ENCODE peak calls at places on chromosomes 12 and 14, in nine cellular contexts. J, X, Z, Y, U, N, V, I and B are unnamed samples.

GRCh38 chr12:67539946-67540345 is 108.6 kb upstream of the DYRK2 start:
- DNase-seq in J (no peak), X (no peak), Z (no peak), Y (no peak), U (no peak), N (no peak), V (no peak), I (no peak), B (no peak)

GRCh38 chr12:31009976-31010375 is 63.7 kb upstream of the DDX11 start:
- DNase-seq in J (no peak), X (no peak), Z (no peak), Y (no peak), U (no peak), N (peak), V (no peak), I (no peak), B (no peak)

GRCh38 chr14:104066279-104066678 is 19.2 kb upstream of the ASPG start:
- DNase-seq in J (no peak), X (no peak), Z (no peak), Y (no peak), U (no peak), N (no peak), V (no peak), I (no peak), B (no peak)

GRCh38 chr12:116384629-116385485 is 107.4 kb upstream of the MED13L start:
- DNase-seq in J (no peak), X (no peak), Z (no peak), Y (no peak), U (no peak), N (no peak), V (no peak), I (no peak), B (no peak)

GRCh38 chr12:81502912-81503695 is 256.0 kb downstream of the PPFIA2 start:
- DNase-seq in J (no peak), X (no peak), Z (no peak), Y (no peak), U (peak), N (no peak), V (no peak), I (peak), B (no peak)

GRCh38 chr14:59103396-59103795 is 85.1 kb upstream of the DAAM1 start:
- DNase-seq in J (no peak), X (no peak), Z (no peak), Y (no peak), U (no peak), N (no peak), V (no peak), I (no peak), B (no peak)

GRCh38 chr12:94560416-94561221 is 89.7 kb downstream of the TMCC3 start:
- DNase-seq in J (no peak), X (peak), Z (peak), Y (no peak), U (no peak), N (no peak), V (peak), I (no peak), B (no peak)

GRCh38 chr12:108649668-108650067 is 16.0 kb upstream of the SELPLG start:
- DNase-seq in J (no peak), X (no peak), Z (no peak), Y (no peak), U (peak), N (no peak), V (no peak), I (no peak), B (no peak)

GRCh38 chr12:27864521-27864920 is 84.5 kb upstream of the MANSC4 start:
- DNase-seq in J (no peak), X (no peak), Z (no peak), Y (no peak), U (no peak), N (no peak), V (no peak), I (no peak), B (no peak)

GRCh38 chr12:46385439-46385838 is 12.9 kb upstream of the SLC38A2 start:
- DNase-seq in J (no peak), X (no peak), Z (no peak), Y (no peak), U (no peak), N (no peak), V (no peak), I (no peak), B (no peak)

GRCh38 chr12:50032516-50033316 is 7.4 kb upstream of the RACGAP1 start:
- DNase-seq in J (no peak), X (no peak), Z (no peak), Y (no peak), U (no peak), N (no peak), V (no peak), I (no peak), B (no peak)

GRCh38 chr12:46555379-46555778 is 182.8 kb upstream of the SLC38A2 start:
- DNase-seq in J (no peak), X (no peak), Z (no peak), Y (no peak), U (no peak), N (no peak), V (no peak), I (no peak), B (no peak)

GRCh38 chr12:114935658-114936057 is 251.7 kb upstream of the TBX3 start:
- DNase-seq in J (peak), X (no peak), Z (no peak), Y (no peak), U (no peak), N (no peak), V (no peak), I (no peak), B (no peak)

GRCh38 chr14:27660683-27661082 is 1062.8 kb upstream of the NOVA1 start:
- DNase-seq in J (no peak), X (no peak), Z (no peak), Y (no peak), U (no peak), N (no peak), V (no peak), I (no peak), B (no peak)

GRCh38 chr14:84770030-84770429 is 759.9 kb upstream of the FLRT2 start:
- DNase-seq in J (no peak), X (no peak), Z (no peak), Y (no peak), U (no peak), N (no peak), V (no peak), I (no peak), B (no peak)

GRCh38 chr12:56029666-56030293 is 8.9 kb downstream of the IKZF4 start:
- DNase-seq in J (peak), X (peak), Z (peak), Y (no peak), U (peak), N (peak), V (no peak), I (peak), B (no peak)

GRCh38 chr12:75977952-75978671 is 53.5 kb downstream of the PHLDA1 start:
- DNase-seq in J (peak), X (peak), Z (peak), Y (no peak), U (peak), N (peak), V (peak), I (peak), B (peak)

GRCh38 chr14:53495846-53496343 is 342.8 kb upstream of the DDHD1 start:
- DNase-seq in J (no peak), X (no peak), Z (no peak), Y (no peak), U (no peak), N (no peak), V (no peak), I (no peak), B (no peak)

GRCh38 chr14:88551936-88552565 is 2.8 kb downstream of the PTPN21 start:
- DNase-seq in J (no peak), X (no peak), Z (no peak), Y (peak), U (no peak), N (no peak), V (no peak), I (peak), B (no peak)

GRCh38 chr14:74841230-74842207 is 34.4 kb downstream of the PROX2 start:
- DNase-seq in J (no peak), X (no peak), Z (no peak), Y (no peak), U (no peak), N (no peak), V (peak), I (no peak), B (no peak)

GRCh38 chr12:65741662-65742480 is 82.4 kb upstream of the HMGA2 start:
- DNase-seq in J (peak), X (no peak), Z (peak), Y (no peak), U (peak), N (no peak), V (no peak), I (no peak), B (no peak)

GRCh38 chr14:73236157-73236556 is 1.1 kb upstream of the PAPLN start:
- DNase-seq in J (no peak), X (no peak), Z (no peak), Y (no peak), U (no peak), N (no peak), V (no peak), I (no peak), B (no peak)

GRCh38 chr12:102371177-102371576 is 109.2 kb downstream of the IGF1 start:
- DNase-seq in J (no peak), X (no peak), Z (no peak), Y (no peak), U (no peak), N (no peak), V (no peak), I (no peak), B (no peak)

GRCh38 chr14:105470812-105471771 is 3.5 kb upstream of the CRIP2 start:
- DNase-seq in J (no peak), X (no peak), Z (no peak), Y (no peak), U (no peak), N (no peak), V (no peak), I (no peak), B (no peak)

GRCh38 chr12:123242083-123242904 is 9.1 kb downstream of the MTRFR start:
- DNase-seq in J (no peak), X (no peak), Z (no peak), Y (no peak), U (no peak), N (no peak), V (no peak), I (no peak), B (no peak)

GRCh38 chr14:78697341-78697740 is 527.2 kb downstream of the NRXN3 start:
- DNase-seq in J (peak), X (no peak), Z (peak), Y (no peak), U (peak), N (no peak), V (no peak), I (no peak), B (no peak)

GRCh38 chr12:52203126-52203921 is 11.5 kb upstream of the KRT80 start:
- DNase-seq in J (peak), X (no peak), Z (peak), Y (no peak), U (no peak), N (peak), V (no peak), I (peak), B (no peak)

GRCh38 chr14:49971156-49972141 is 78.6 kb downstream of the ARF6 start:
- DNase-seq in J (no peak), X (peak), Z (peak), Y (no peak), U (no peak), N (peak), V (peak), I (no peak), B (no peak)

GRCh38 chr12:1073652-1074051 is 82.6 kb downstream of the ERC1 start:
- DNase-seq in J (no peak), X (no peak), Z (no peak), Y (no peak), U (no peak), N (no peak), V (no peak), I (no peak), B (no peak)

GRCh38 chr12:107359382-107359781 is 266.0 kb upstream of the CRY1 start:
- DNase-seq in J (no peak), X (no peak), Z (no peak), Y (no peak), U (no peak), N (no peak), V (no peak), I (no peak), B (no peak)

GRCh38 chr14:47389520-47389919 is 285.9 kb downstream of the MDGA2 start:
- DNase-seq in J (no peak), X (no peak), Z (no peak), Y (no peak), U (no peak), N (no peak), V (no peak), I (no peak), B (no peak)

GRCh38 chr12:66662729-66663128 is 16.1 kb downstream of the GRIP1 start:
- DNase-seq in J (no peak), X (no peak), Z (no peak), Y (no peak), U (peak), N (no peak), V (no peak), I (no peak), B (no peak)

GRCh38 chr12:39003541-39004160 is 98.3 kb upstream of the CPNE8 start:
- DNase-seq in J (peak), X (no peak), Z (no peak), Y (no peak), U (no peak), N (no peak), V (no peak), I (no peak), B (no peak)

GRCh38 chr12:97903356-97903755 is 440.8 kb downstream of the RMST start:
- DNase-seq in J (no peak), X (no peak), Z (no peak), Y (no peak), U (no peak), N (no peak), V (no peak), I (no peak), B (no peak)